ENCODE peak calls at places on chromosome 1, in ten cellular contexts. One of them, this sample, is unnamed.

GRCh38 chr1:174777262-174777661 is 222.5 kb upstream of the CACYBP start:
- DNase-seq in HCT116: no peak
- DNase-seq in CD4-positive, alpha-beta memory T cell: no peak
- DNase-seq in tibial nerve: no peak
- DNase-seq in CD4-positive, alpha-beta T cell: no peak
- DNase-seq in heart right ventricle: no peak
- DNase-seq in small intestine: no peak
- DNase-seq in pancreas: no peak
- DNase-seq in left ventricle myocardium inferior: no peak
- DNase-seq in lung: no peak
- DNase-seq in this sample: no peak

GRCh38 chr1:37078866-37079265 is 44.6 kb upstream of the GRIK3 start:
- DNase-seq in HCT116: no peak
- DNase-seq in CD4-positive, alpha-beta memory T cell: no peak
- DNase-seq in tibial nerve: no peak
- DNase-seq in CD4-positive, alpha-beta T cell: no peak
- DNase-seq in heart right ventricle: no peak
- DNase-seq in small intestine: no peak
- DNase-seq in pancreas: no peak
- DNase-seq in left ventricle myocardium inferior: no peak
- DNase-seq in lung: no peak
- DNase-seq in this sample: no peak

GRCh38 chr1:232211149-232211548 is 418.8 kb downstream of the SIPA1L2 start:
- DNase-seq in HCT116: peak; percentile 23
- DNase-seq in CD4-positive, alpha-beta memory T cell: no peak
- DNase-seq in tibial nerve: no peak
- DNase-seq in CD4-positive, alpha-beta T cell: no peak
- DNase-seq in heart right ventricle: no peak
- DNase-seq in small intestine: no peak
- DNase-seq in pancreas: no peak
- DNase-seq in left ventricle myocardium inferior: no peak
- DNase-seq in lung: no peak
- DNase-seq in this sample: no peak

GRCh38 chr1:59146651-59147358 is 150.1 kb upstream of the FGGY start:
- DNase-seq in HCT116: no peak
- DNase-seq in CD4-positive, alpha-beta memory T cell: peak; percentile 24
- DNase-seq in tibial nerve: peak; percentile 19
- DNase-seq in CD4-positive, alpha-beta T cell: peak; percentile 12
- DNase-seq in heart right ventricle: peak; percentile 61
- DNase-seq in small intestine: peak; percentile 26
- DNase-seq in pancreas: peak; percentile 85
- DNase-seq in left ventricle myocardium inferior: peak; percentile 66
- DNase-seq in lung: peak; percentile 29
- DNase-seq in this sample: peak; percentile 80

GRCh38 chr1:178362784-178363183 is 134.0 kb downstream of the CLEC20A start:
- DNase-seq in HCT116: no peak
- DNase-seq in CD4-positive, alpha-beta memory T cell: no peak
- DNase-seq in tibial nerve: no peak
- DNase-seq in CD4-positive, alpha-beta T cell: no peak
- DNase-seq in heart right ventricle: no peak
- DNase-seq in small intestine: no peak
- DNase-seq in pancreas: no peak
- DNase-seq in left ventricle myocardium inferior: no peak
- DNase-seq in lung: no peak
- DNase-seq in this sample: no peak

GRCh38 chr1:58695206-58695605 is 4.7 kb downstream of the MYSM1 start:
- DNase-seq in HCT116: no peak
- DNase-seq in CD4-positive, alpha-beta memory T cell: no peak
- DNase-seq in tibial nerve: no peak
- DNase-seq in CD4-positive, alpha-beta T cell: no peak
- DNase-seq in heart right ventricle: no peak
- DNase-seq in small intestine: no peak
- DNase-seq in pancreas: no peak
- DNase-seq in left ventricle myocardium inferior: no peak
- DNase-seq in lung: no peak
- DNase-seq in this sample: no peak

GRCh38 chr1:200805719-200806118 is 67.0 kb downstream of the CAMSAP2 start:
- DNase-seq in HCT116: no peak
- DNase-seq in CD4-positive, alpha-beta memory T cell: no peak
- DNase-seq in tibial nerve: no peak
- DNase-seq in CD4-positive, alpha-beta T cell: no peak
- DNase-seq in heart right ventricle: no peak
- DNase-seq in small intestine: no peak
- DNase-seq in pancreas: no peak
- DNase-seq in left ventricle myocardium inferior: no peak
- DNase-seq in lung: no peak
- DNase-seq in this sample: no peak

GRCh38 chr1:79981483-79981882 is 975.0 kb upstream of the ADGRL4 start:
- DNase-seq in HCT116: no peak
- DNase-seq in CD4-positive, alpha-beta memory T cell: no peak
- DNase-seq in tibial nerve: no peak
- DNase-seq in CD4-positive, alpha-beta T cell: no peak
- DNase-seq in heart right ventricle: peak; percentile 4
- DNase-seq in small intestine: no peak
- DNase-seq in pancreas: no peak
- DNase-seq in left ventricle myocardium inferior: no peak
- DNase-seq in lung: no peak
- DNase-seq in this sample: no peak

GRCh38 chr1:88697503-88697902 is 13.4 kb downstream of the PKN2 start:
- DNase-seq in HCT116: no peak
- DNase-seq in CD4-positive, alpha-beta memory T cell: no peak
- DNase-seq in tibial nerve: no peak
- DNase-seq in CD4-positive, alpha-beta T cell: no peak
- DNase-seq in heart right ventricle: no peak
- DNase-seq in small intestine: no peak
- DNase-seq in pancreas: no peak
- DNase-seq in left ventricle myocardium inferior: no peak
- DNase-seq in lung: no peak
- DNase-seq in this sample: no peak

GRCh38 chr1:54815086-54815876 is 14.2 kb upstream of the TTC22 start:
- DNase-seq in HCT116: no peak
- DNase-seq in CD4-positive, alpha-beta memory T cell: no peak
- DNase-seq in tibial nerve: no peak
- DNase-seq in CD4-positive, alpha-beta T cell: no peak
- DNase-seq in heart right ventricle: no peak
- DNase-seq in small intestine: peak; percentile 94
- DNase-seq in pancreas: no peak
- DNase-seq in left ventricle myocardium inferior: no peak
- DNase-seq in lung: no peak
- DNase-seq in this sample: no peak

GRCh38 chr1:199399996-199400714 is 627.4 kb upstream of the NR5A2 start:
- DNase-seq in HCT116: no peak
- DNase-seq in CD4-positive, alpha-beta memory T cell: no peak
- DNase-seq in tibial nerve: no peak
- DNase-seq in CD4-positive, alpha-beta T cell: no peak
- DNase-seq in heart right ventricle: no peak
- DNase-seq in small intestine: no peak
- DNase-seq in pancreas: no peak
- DNase-seq in left ventricle myocardium inferior: no peak
- DNase-seq in lung: no peak
- DNase-seq in this sample: no peak

GRCh38 chr1:150106331-150106730 is 38.8 kb downstream of the VPS45 start:
- DNase-seq in HCT116: no peak
- DNase-seq in CD4-positive, alpha-beta memory T cell: peak; percentile 69
- DNase-seq in tibial nerve: no peak
- DNase-seq in CD4-positive, alpha-beta T cell: peak; percentile 11
- DNase-seq in heart right ventricle: no peak
- DNase-seq in small intestine: peak; percentile 18
- DNase-seq in pancreas: no peak
- DNase-seq in left ventricle myocardium inferior: no peak
- DNase-seq in lung: no peak
- DNase-seq in this sample: no peak

GRCh38 chr1:98964198-98964597 is 40.5 kb downstream of the PLPPR5 start:
- DNase-seq in HCT116: no peak
- DNase-seq in CD4-positive, alpha-beta memory T cell: no peak
- DNase-seq in tibial nerve: no peak
- DNase-seq in CD4-positive, alpha-beta T cell: no peak
- DNase-seq in heart right ventricle: no peak
- DNase-seq in small intestine: no peak
- DNase-seq in pancreas: no peak
- DNase-seq in left ventricle myocardium inferior: no peak
- DNase-seq in lung: no peak
- DNase-seq in this sample: no peak

GRCh38 chr1:156928043-156928602 is 7.7 kb downstream of the LRRC71 start:
- DNase-seq in HCT116: no peak
- DNase-seq in CD4-positive, alpha-beta memory T cell: no peak
- DNase-seq in tibial nerve: no peak
- DNase-seq in CD4-positive, alpha-beta T cell: no peak
- DNase-seq in heart right ventricle: no peak
- DNase-seq in small intestine: no peak
- DNase-seq in pancreas: no peak
- DNase-seq in left ventricle myocardium inferior: no peak
- DNase-seq in lung: no peak
- DNase-seq in this sample: no peak

DNA sequence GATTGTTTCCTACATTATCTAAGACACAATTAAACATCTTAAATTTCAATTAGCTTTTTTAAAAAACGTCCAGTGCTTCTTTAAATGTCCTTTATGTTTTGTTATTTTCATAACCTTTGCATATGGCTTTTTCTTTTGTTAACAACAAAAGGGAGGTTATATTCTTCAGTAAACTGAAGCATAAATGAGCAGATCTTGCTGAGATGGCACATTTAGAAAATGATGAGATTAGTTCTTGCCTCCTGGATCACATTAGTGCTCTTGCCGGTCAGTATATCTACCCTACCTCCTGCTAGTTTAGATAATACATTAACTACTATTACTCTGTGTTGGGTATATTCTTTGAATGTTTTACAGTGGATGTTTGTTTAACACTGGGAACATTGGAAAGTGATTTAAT is 126.1 kb downstream of the DISP1 start:
- DNase-seq in HCT116: no peak
- DNase-seq in CD4-positive, alpha-beta memory T cell: no peak
- DNase-seq in tibial nerve: no peak
- DNase-seq in CD4-positive, alpha-beta T cell: no peak
- DNase-seq in heart right ventricle: no peak
- DNase-seq in small intestine: no peak
- DNase-seq in pancreas: no peak
- DNase-seq in left ventricle myocardium inferior: no peak
- DNase-seq in lung: no peak
- DNase-seq in this sample: no peak
- H3K27ac ChIP-seq in HCT116: no peak overlapping the region
- H3K27ac ChIP-seq in CD4-positive, alpha-beta memory T cell: no peak overlapping the region
- H3K27ac ChIP-seq in tibial nerve: no peak overlapping the region
- H3K27ac ChIP-seq in CD4-positive, alpha-beta T cell: no peak overlapping the region
- H3K27ac ChIP-seq in heart right ventricle: no peak overlapping the region
- H3K27ac ChIP-seq in small intestine: no peak overlapping the region
- H3K27ac ChIP-seq in pancreas: no peak overlapping the region
- H3K27ac ChIP-seq in left ventricle myocardium inferior: no peak overlapping the region
- H3K27ac ChIP-seq in lung: no peak overlapping the region
- H3K27ac ChIP-seq in this sample: no peak overlapping the region

GRCh38 chr1:181043025-181043880 is 9.5 kb downstream of the MR1 start:
- DNase-seq in HCT116: no peak
- DNase-seq in CD4-positive, alpha-beta memory T cell: no peak
- DNase-seq in tibial nerve: no peak
- DNase-seq in CD4-positive, alpha-beta T cell: no peak
- DNase-seq in heart right ventricle: no peak
- DNase-seq in small intestine: peak; percentile 57
- DNase-seq in pancreas: no peak
- DNase-seq in left ventricle myocardium inferior: no peak
- DNase-seq in lung: peak; percentile 74
- DNase-seq in this sample: no peak
- H3K27ac ChIP-seq in HCT116: no peak overlapping the region
- H3K27ac ChIP-seq in CD4-positive, alpha-beta memory T cell: no peak overlapping the region
- H3K27ac ChIP-seq in tibial nerve: no peak overlapping the region
- H3K27ac ChIP-seq in CD4-positive, alpha-beta T cell: no peak overlapping the region
- H3K27ac ChIP-seq in heart right ventricle: no peak overlapping the region
- H3K27ac ChIP-seq in small intestine: no peak overlapping the region
- H3K27ac ChIP-seq in pancreas: no peak overlapping the region
- H3K27ac ChIP-seq in left ventricle myocardium inferior: no peak overlapping the region
- H3K27ac ChIP-seq in lung: peak overlapping the region; percentile 76
- H3K27ac ChIP-seq in this sample: no peak overlapping the region

GRCh38 chr1:77175230-77175844 is 43.9 kb downstream of the PIGK start:
- DNase-seq in HCT116: peak; percentile 32
- DNase-seq in CD4-positive, alpha-beta memory T cell: no peak
- DNase-seq in tibial nerve: no peak
- DNase-seq in CD4-positive, alpha-beta T cell: no peak
- DNase-seq in heart right ventricle: no peak
- DNase-seq in small intestine: no peak
- DNase-seq in pancreas: no peak
- DNase-seq in left ventricle myocardium inferior: no peak
- DNase-seq in lung: no peak
- DNase-seq in this sample: no peak

GRCh38 chr1:77168358-77168757 is 50.9 kb downstream of the PIGK start:
- DNase-seq in HCT116: no peak
- DNase-seq in CD4-positive, alpha-beta memory T cell: no peak
- DNase-seq in tibial nerve: no peak
- DNase-seq in CD4-positive, alpha-beta T cell: no peak
- DNase-seq in heart right ventricle: no peak
- DNase-seq in small intestine: no peak
- DNase-seq in pancreas: no peak
- DNase-seq in left ventricle myocardium inferior: no peak
- DNase-seq in lung: no peak
- DNase-seq in this sample: no peak

DNA sequence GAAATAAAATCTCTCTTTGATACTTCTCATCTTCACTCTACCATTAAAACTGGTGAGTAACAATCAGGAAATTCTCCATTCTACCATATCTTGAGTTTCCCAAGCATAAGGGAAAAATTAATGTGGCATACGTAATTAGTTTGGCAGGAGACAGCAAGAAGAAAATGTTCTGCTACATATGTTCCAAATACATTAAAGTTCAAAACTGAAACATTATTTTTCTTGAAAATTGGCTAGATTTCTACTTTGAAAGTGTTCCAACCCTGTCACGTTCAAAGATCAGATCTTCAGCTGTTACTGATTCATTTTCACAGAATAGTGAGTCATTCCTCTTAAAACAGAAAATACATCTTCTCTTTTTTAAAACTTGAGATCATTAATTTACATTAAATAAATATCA is 48.5 kb downstream of the PIGK start:
- DNase-seq in HCT116: no peak
- DNase-seq in CD4-positive, alpha-beta memory T cell: no peak
- DNase-seq in tibial nerve: no peak
- DNase-seq in CD4-positive, alpha-beta T cell: no peak
- DNase-seq in heart right ventricle: no peak
- DNase-seq in small intestine: no peak
- DNase-seq in pancreas: no peak
- DNase-seq in left ventricle myocardium inferior: no peak
- DNase-seq in lung: no peak
- DNase-seq in this sample: no peak
- H3K27ac ChIP-seq in HCT116: no peak overlapping the region
- H3K27ac ChIP-seq in CD4-positive, alpha-beta memory T cell: no peak overlapping the region
- H3K27ac ChIP-seq in tibial nerve: no peak overlapping the region
- H3K27ac ChIP-seq in CD4-positive, alpha-beta T cell: no peak overlapping the region
- H3K27ac ChIP-seq in heart right ventricle: no peak overlapping the region
- H3K27ac ChIP-seq in small intestine: no peak overlapping the region
- H3K27ac ChIP-seq in pancreas: no peak overlapping the region
- H3K27ac ChIP-seq in left ventricle myocardium inferior: no peak overlapping the region
- H3K27ac ChIP-seq in lung: no peak overlapping the region
- H3K27ac ChIP-seq in this sample: no peak overlapping the region

GRCh38 chr1:2414297-2414958 is 2.1 kb upstream of the PEX10 start:
- DNase-seq in HCT116: no peak
- DNase-seq in CD4-positive, alpha-beta memory T cell: peak; percentile 75
- DNase-seq in tibial nerve: peak; percentile 37
- DNase-seq in CD4-positive, alpha-beta T cell: peak; percentile 77
- DNase-seq in heart right ventricle: peak; percentile 71
- DNase-seq in small intestine: peak; percentile 68
- DNase-seq in pancreas: peak; percentile 85
- DNase-seq in left ventricle myocardium inferior: peak; percentile 72
- DNase-seq in lung: peak; percentile 79
- DNase-seq in this sample: peak; percentile 63
- H3K27ac ChIP-seq in HCT116: peak overlapping the region; percentile 98
- H3K27ac ChIP-seq in CD4-positive, alpha-beta memory T cell: peak overlapping the region; percentile 84
- H3K27ac ChIP-seq in tibial nerve: peak overlapping the region; percentile 76
- H3K27ac ChIP-seq in CD4-positive, alpha-beta T cell: no peak overlapping the region
- H3K27ac ChIP-seq in heart right ventricle: no peak overlapping the region
- H3K27ac ChIP-seq in small intestine: peak overlapping the region; percentile 69
- H3K27ac ChIP-seq in pancreas: no peak overlapping the region
- H3K27ac ChIP-seq in left ventricle myocardium inferior: no peak overlapping the region
- H3K27ac ChIP-seq in lung: no peak overlapping the region
- H3K27ac ChIP-seq in this sample: no peak overlapping the region